ENCODE peak calls at places on chromosomes 2 and 18, in ten cellular contexts. F, H, A, R, W, X, B, J, O and E are unnamed samples.

GRCh38 chr2:54208364-54209240 is 47.4 kb downstream of the TSPYL6 start:
- DNase-seq in F (no peak), H (peak), A (no peak), R (no peak), W (no peak), X (peak), B (no peak), J (no peak), O (no peak), E (no peak)

GRCh38 chr2:97355887-97356286 is 233.8 kb downstream of the ANKRD36B start:
- DNase-seq in F (no peak), H (no peak), A (no peak), R (no peak), W (no peak), X (no peak), B (no peak), J (no peak), O (no peak), E (no peak)

GRCh38 chr18:12041561-12041960 is 52.1 kb upstream of the ANKRD62 start:
- DNase-seq in F (no peak), H (peak), A (no peak), R (no peak), W (no peak), X (no peak), B (no peak), J (no peak), O (no peak), E (peak)

GRCh38 chr18:45291616-45292612 is 323.4 kb upstream of the SLC14A2 start:
- DNase-seq in F (no peak), H (no peak), A (no peak), R (no peak), W (no peak), X (no peak), B (no peak), J (no peak), O (no peak), E (no peak)

GRCh38 chr2:201482543-201482942 is 31.0 kb downstream of the STRADB start:
- DNase-seq in F (no peak), H (no peak), A (peak), R (no peak), W (no peak), X (no peak), B (no peak), J (no peak), O (no peak), E (no peak)

GRCh38 chr18:54296017-54296416 is 26.7 kb downstream of the POLI start:
- DNase-seq in F (no peak), H (peak), A (no peak), R (no peak), W (no peak), X (peak), B (no peak), J (no peak), O (no peak), E (no peak)

GRCh38 chr18:79409313-79409712 is 13.6 kb downstream of the NFATC1 start:
- DNase-seq in F (no peak), H (no peak), A (no peak), R (no peak), W (no peak), X (no peak), B (no peak), J (no peak), O (no peak), E (no peak)

GRCh38 chr2:170202437-170202836 is 24.5 kb downstream of the MYO3B start:
- DNase-seq in F (no peak), H (no peak), A (no peak), R (no peak), W (no peak), X (no peak), B (no peak), J (no peak), O (no peak), E (no peak)

GRCh38 chr2:195672674-195673073 is 15.6 kb downstream of the SLC39A10 start:
- DNase-seq in F (no peak), H (no peak), A (no peak), R (no peak), W (no peak), X (no peak), B (no peak), J (no peak), O (no peak), E (no peak)

GRCh38 chr2:258933-259332 is 4.9 kb downstream of the SH3YL1 start:
- DNase-seq in F (no peak), H (no peak), A (no peak), R (no peak), W (no peak), X (no peak), B (no peak), J (no peak), O (no peak), E (no peak)

GRCh38 chr2:154709215-154709614 is 10.7 kb downstream of the KCNJ3 start:
- DNase-seq in F (no peak), H (no peak), A (no peak), R (no peak), W (no peak), X (no peak), B (no peak), J (no peak), O (no peak), E (no peak)

GRCh38 chr2:112157472-112157871 is 19.3 kb downstream of the FBLN7 start:
- DNase-seq in F (no peak), H (no peak), A (no peak), R (no peak), W (no peak), X (no peak), B (no peak), J (peak), O (no peak), E (peak)

GRCh38 chr2:205574041-205574440 is 108.3 kb upstream of the NRP2 start:
- DNase-seq in F (no peak), H (no peak), A (no peak), R (no peak), W (no peak), X (no peak), B (no peak), J (no peak), O (no peak), E (no peak)

GRCh38 chr18:6757966-6758365 is 28.4 kb downstream of the ARHGAP28 start:
- DNase-seq in F (no peak), H (peak), A (no peak), R (no peak), W (no peak), X (no peak), B (no peak), J (no peak), O (no peak), E (no peak)

GRCh38 chr2:20916604-20917286 is 93.8 kb upstream of the LDAH start:
- DNase-seq in F (no peak), H (peak), A (no peak), R (no peak), W (no peak), X (peak), B (no peak), J (peak), O (no peak), E (no peak)

GRCh38 chr2:150051004-150051403 is 436.5 kb downstream of the RND3 start:
- DNase-seq in F (no peak), H (no peak), A (no peak), R (no peak), W (no peak), X (no peak), B (no peak), J (no peak), O (no peak), E (no peak)

GRCh38 chr2:119710281-119710680 is 31.3 kb downstream of the TMEM177 start:
- DNase-seq in F (no peak), H (no peak), A (no peak), R (no peak), W (no peak), X (no peak), B (no peak), J (no peak), O (peak), E (no peak)

GRCh38 chr18:24959100-24959499 is 392.9 kb downstream of the ZNF521 start:
- DNase-seq in F (no peak), H (no peak), A (no peak), R (no peak), W (no peak), X (no peak), B (peak), J (peak), O (no peak), E (no peak)

GRCh38 chr18:8778824-8779223 is 73.5 kb downstream of the MTCL1 start:
- DNase-seq in F (no peak), H (no peak), A (no peak), R (no peak), W (no peak), X (no peak), B (no peak), J (no peak), O (no peak), E (no peak)

GRCh38 chr2:55235724-55236538 is 3.4 kb downstream of the RPS27A start:
- DNase-seq in F (no peak), H (no peak), A (no peak), R (no peak), W (no peak), X (no peak), B (no peak), J (no peak), O (no peak), E (no peak)

DNA sequence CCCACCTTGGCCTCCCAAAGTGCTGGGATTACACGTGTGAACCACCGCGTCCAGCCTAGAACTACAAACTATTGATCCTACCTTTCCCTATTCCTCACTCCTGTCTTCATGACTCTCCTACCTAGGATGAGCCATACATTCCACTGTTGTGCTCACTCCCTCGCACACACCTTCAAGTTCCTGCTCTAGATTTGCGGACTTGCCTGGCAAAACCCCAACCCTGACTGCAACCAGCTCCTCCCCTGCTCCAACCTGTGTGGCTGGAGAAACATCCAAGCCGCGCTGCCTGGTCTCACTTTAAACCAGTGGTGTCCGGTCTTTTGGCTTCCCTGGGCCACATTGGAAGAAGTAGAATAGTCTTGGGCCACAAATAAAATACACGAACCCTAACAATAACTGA is 5.0 kb upstream of the DNPEP start:
- DNase-seq in F (no peak), H (no peak), A (no peak), R (no peak), W (no peak), X (no peak), B (no peak), J (no peak), O (no peak), E (no peak)
- TF ChIP-seq POLR2A in F (no peak), H (no peak), A (no peak), R (no peak), W (no peak), X (no peak), B (no peak), J (no peak), O (no peak), E (no peak)

DNA sequence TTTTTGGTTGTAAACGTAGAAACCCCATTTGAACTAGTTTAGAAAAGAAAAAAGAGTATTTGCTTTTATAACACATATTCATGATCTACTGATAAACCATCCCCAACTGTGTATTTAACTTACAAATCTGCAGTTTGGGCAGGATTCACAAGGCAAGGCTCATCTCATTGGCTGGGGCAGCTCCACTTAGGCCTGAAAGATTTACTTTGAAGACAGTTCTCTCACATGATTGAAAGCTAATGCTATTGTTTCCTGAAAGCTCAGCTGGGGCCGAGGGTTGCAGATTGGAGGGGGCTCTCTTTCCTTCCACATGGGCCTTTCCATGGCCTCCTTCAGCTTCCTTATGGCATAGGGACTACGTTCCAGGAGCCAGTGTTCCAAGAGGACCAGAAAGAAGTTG is 47.4 kb downstream of the ARHGAP15 start:
- DNase-seq in F (no peak), H (no peak), A (no peak), R (no peak), W (no peak), X (no peak), B (no peak), J (no peak), O (peak), E (no peak)
- H3K4me3 ChIP-seq in F (no peak), H (no peak), A (no peak), R (no peak), W (no peak), X (no peak), B (no peak), J (no peak), O (peak), E (no peak)

GRCh38 chr2:240997856-240998705 is at the start of gene SNED1:
- DNase-seq in F (peak), H (peak), A (peak), R (peak), W (peak), X (peak), B (peak), J (peak), O (peak), E (peak)
- TF ChIP-seq POLR2A in F (peak), H (no peak), A (peak), R (no peak), W (no peak), X (peak), B (peak), J (no peak), O (no peak), E (no peak)

GRCh38 chr2:73233932-73234832 is at the start of gene CCT7:
- DNase-seq in F (peak), H (peak), A (peak), R (peak), W (peak), X (peak), B (peak), J (peak), O (peak), E (peak)
- H3K4me3 ChIP-seq in F (peak), H (peak), A (peak), R (peak), W (peak), X (peak), B (peak), J (peak), O (peak), E (peak)